ENCODE peak calls at places on chromosomes 1 and 21, in six cellular contexts. L, I, A, B, Y and Z are unnamed samples.

GRCh38 chr21:39281853-39282252 is 31.6 kb downstream of the BRWD1 start:
- DNase-seq in A (no peak), B (no peak), L (no peak), I (no peak), Y (no peak), Z (no peak)

GRCh38 chr1:152996633-152997385 is 4.7 kb upstream of the SPRR3 start:
- DNase-seq in B (no peak), I (no peak), Y (peak), L (no peak), A (no peak), Z (no peak)

GRCh38 chr1:966135-966602 is at the start of gene PLEKHN1:
- DNase-seq in L (no peak), I (peak), Y (no peak), B (peak), A (no peak), Z (peak)

GRCh38 chr1:26297057-26297790 is 9.2 kb downstream of the UBXN11 start:
- DNase-seq in Y (no peak), I (no peak), L (no peak), B (no peak), A (no peak), Z (no peak)

GRCh38 chr21:41170442-41170841 is 2.5 kb downstream of the BACE2 start:
- DNase-seq in L (no peak), Y (peak), B (peak), I (peak), A (peak), Z (peak)

GRCh38 chr1:241391926-241392710 is 35.1 kb upstream of the RGS7 start:
- DNase-seq in L (no peak), Y (no peak), I (no peak), B (peak), A (no peak), Z (no peak)

GRCh38 chr1:211830330-211831142 is at the start of gene LPGAT1:
- DNase-seq in L (peak), B (peak), A (peak), I (peak), Y (peak), Z (peak)

GRCh38 chr21:38306407-38306806 is 49.6 kb downstream of the KCNJ15 start:
- DNase-seq in I (no peak), Y (no peak), L (no peak), A (no peak), B (peak), Z (peak)

GRCh38 chr1:16048573-16049189 is 5.1 kb downstream of the CLCNKB start:
- DNase-seq in B (no peak), L (no peak), I (no peak), Y (peak), A (peak), Z (peak)

GRCh38 chr1:3858231-3858981 is 1.1 kb downstream of the DFFB start:
- DNase-seq in A (peak), Y (peak), I (no peak), B (peak), L (no peak), Z (peak)

GRCh38 chr1:178341218-178341956 is 155.4 kb downstream of the CLEC20A start:
- DNase-seq in I (no peak), L (peak), Y (peak), A (peak), B (peak), Z (peak)

GRCh38 chr1:910311-910880 is 13.3 kb upstream of the SAMD11 start:
- DNase-seq in A (peak), L (no peak), B (no peak), I (no peak), Y (peak), Z (peak)

GRCh38 chr1:157653494-157653873 is 47.1 kb downstream of the FCRL3 start:
- DNase-seq in I (no peak), Y (no peak), B (no peak), A (no peak), L (no peak), Z (no peak)

GRCh38 chr1:16677552-16678423 is 11.0 kb upstream of the RNU1-3 start:
- DNase-seq in B (peak), I (peak), L (peak), Y (peak), A (peak), Z (peak)

GRCh38 chr1:171468120-171468790 is 17.1 kb upstream of the PRRC2C start:
- DNase-seq in A (no peak), B (peak), L (peak), Y (no peak), I (no peak), Z (peak)

GRCh38 chr1:25620211-25620610 is 3.6 kb downstream of the MAN1C1 start:
- DNase-seq in A (no peak), I (peak), B (no peak), Y (no peak), L (no peak), Z (no peak)

GRCh38 chr1:233613252-233614172 is at the start of gene KCNK1:
- DNase-seq in B (peak), Y (peak), A (peak), L (peak), I (no peak), Z (peak)

GRCh38 chr1:168643152-168643551 is 66.7 kb downstream of the XCL1 start:
- DNase-seq in A (no peak), L (no peak), B (no peak), I (no peak), Y (no peak), Z (peak)

GRCh38 chr1:191707288-191707687 is 451.0 kb upstream of the RGS18 start:
- DNase-seq in B (peak), L (no peak), Y (no peak), I (no peak), A (no peak), Z (no peak)

GRCh38 chr1:180265201-180265600 is 35.1 kb downstream of the LHX4 start:
- DNase-seq in L (no peak), Y (no peak), I (no peak), A (no peak), B (no peak), Z (no peak)

GRCh38 chr1:37723390-37724078 is 31.2 kb downstream of the CDCA8 start:
- DNase-seq in Y (no peak), B (no peak), L (no peak), I (no peak), A (no peak), Z (peak)

GRCh38 chr1:18653375-18653774 is 22.7 kb downstream of the PAX7 start:
- DNase-seq in A (no peak), L (no peak), B (no peak), I (no peak), Y (no peak), Z (no peak)

GRCh38 chr1:22105611-22106207 is 37.2 kb downstream of the WNT4 start:
- DNase-seq in Y (peak), L (peak), B (peak), A (peak), I (peak), Z (peak)

GRCh38 chr1:173717238-173717637 is 2.5 kb downstream of the KLHL20 start:
- DNase-seq in L (no peak), A (no peak), I (no peak), Y (no peak), B (no peak), Z (peak)

GRCh38 chr1:210770396-210770984 is 363.5 kb downstream of the KCNH1 start:
- DNase-seq in B (no peak), L (no peak), I (no peak), Y (no peak), A (no peak), Z (no peak)

GRCh38 chr1:192506741-192507155 is 68.8 kb upstream of the RGS1 start:
- DNase-seq in Y (peak), L (peak), I (peak), A (peak), B (peak), Z (peak)

GRCh38 chr21:32411366-32412161 is 942 bp upstream of the EVA1C start:
- DNase-seq in Y (peak), I (no peak), L (no peak), A (peak), B (peak), Z (peak)

GRCh38 chr1:230105754-230106625 is 39.0 kb downstream of the GALNT2 start:
- DNase-seq in A (no peak), I (peak), L (peak), B (peak), Y (no peak), Z (peak)

GRCh38 chr1:12380316-12381249 is 150.8 kb downstream of the VPS13D start:
- DNase-seq in A (peak), L (no peak), B (peak), Y (no peak), I (no peak), Z (no peak)

GRCh38 chr1:222390181-222390580 is 157.7 kb downstream of the HHIPL2 start:
- DNase-seq in Y (no peak), A (no peak), L (no peak), B (no peak), I (no peak), Z (peak)

GRCh38 chr1:27570823-27571222 is 33.1 kb downstream of the AHDC1 start:
- DNase-seq in L (no peak), A (no peak), Y (peak), B (no peak), I (no peak), Z (no peak)

GRCh38 chr1:115411388-115412063 is 73.5 kb upstream of the NGF start:
- DNase-seq in I (no peak), L (peak), Y (no peak), B (peak), A (no peak), Z (peak)

GRCh38 chr1:66251521-66251920 is 282.4 kb upstream of the SGIP1 start:
- DNase-seq in I (peak), A (no peak), B (no peak), L (no peak), Y (peak), Z (no peak)

GRCh38 chr1:196608401-196609113 is at the start of gene KCNT2:
- DNase-seq in A (peak), B (no peak), I (no peak), Y (peak), L (no peak), Z (peak)

DNA sequence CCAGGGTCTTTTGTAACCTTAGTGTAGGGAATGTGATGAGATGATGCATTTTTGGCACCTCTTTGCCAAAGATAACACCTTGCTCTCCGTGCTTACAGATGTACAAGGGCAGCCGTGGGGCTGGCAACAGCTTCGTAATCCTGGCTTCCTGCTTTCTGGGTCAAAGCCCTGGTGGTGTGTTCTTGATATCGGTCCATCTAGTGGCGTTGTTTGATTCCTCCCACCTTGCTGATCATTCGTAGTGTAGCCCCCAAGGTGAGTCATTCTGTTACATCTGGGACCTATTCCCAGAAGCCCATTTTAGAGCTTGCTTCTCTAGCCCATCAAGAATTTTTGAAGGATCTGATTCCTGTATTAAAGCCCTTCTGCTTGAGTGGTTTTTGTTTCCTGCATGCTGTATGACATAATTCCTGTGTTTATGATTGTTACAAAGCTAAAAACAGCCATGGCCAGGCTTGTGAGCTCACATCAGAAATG is 7.0 kb upstream of the CCT8 start:
- DNase-seq in I (no peak), B (no peak), A (no peak), L (no peak), Y (no peak), Z (no peak)
- TF ChIP-seq EZH2phosphoT487 in I (no peak), B (no peak), A (no peak), L (no peak), Y (no peak), Z (no peak)

GRCh38 chr1:228162286-228163003 is 3.2 kb upstream of the IBA57 start:
- DNase-seq in B (peak), Y (no peak), A (no peak), L (no peak), I (no peak), Z (peak)
- H3K9ac ChIP-seq in B (no peak), Y (no peak), A (no peak), L (peak), I (no peak), Z (no peak)

GRCh38 chr1:39620659-39621165 is 18.7 kb downstream of the HEYL start:
- DNase-seq in I (no peak), A (no peak), L (no peak), Y (no peak), B (no peak), Z (no peak)

GRCh38 chr1:39622427-39622826 is 17.0 kb downstream of the HEYL start:
- DNase-seq in Y (no peak), A (no peak), I (no peak), L (no peak), B (no peak), Z (no peak)

GRCh38 chr1:39625009-39625408 is 14.4 kb downstream of the HEYL start:
- DNase-seq in I (no peak), L (no peak), Y (no peak), B (no peak), A (no peak), Z (no peak)

GRCh38 chr1:39625462-39626273 is 13.8 kb downstream of the HEYL start:
- DNase-seq in I (no peak), L (no peak), A (peak), B (no peak), Y (no peak), Z (peak)

DNA sequence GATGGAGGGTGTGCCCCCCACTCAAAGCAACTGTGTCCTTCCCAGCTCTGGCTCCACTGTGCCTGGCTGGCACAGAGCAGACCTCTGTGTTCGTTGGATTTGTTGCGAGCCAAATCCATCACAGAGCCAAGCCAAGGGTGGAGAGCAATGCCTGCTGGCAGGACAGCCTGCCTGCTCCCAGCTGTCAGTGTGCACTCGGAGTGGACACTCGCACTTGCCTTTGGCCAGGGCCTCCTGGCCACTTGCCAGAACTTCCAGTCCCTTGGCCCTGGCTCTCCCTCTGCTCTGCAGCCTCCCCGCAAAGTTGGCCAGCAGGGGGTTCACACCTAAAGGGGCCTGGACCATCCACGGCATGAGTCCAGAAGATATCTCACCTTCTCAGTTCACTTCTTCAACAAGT is 16.4 kb downstream of the HEYL start:
- DNase-seq in A (peak), B (no peak), Y (no peak), L (no peak), I (no peak), Z (no peak)
- TF ChIP-seq EZH2phosphoT487 in A (no peak), B (no peak), Y (no peak), L (no peak), I (no peak), Z (no peak)

DNA sequence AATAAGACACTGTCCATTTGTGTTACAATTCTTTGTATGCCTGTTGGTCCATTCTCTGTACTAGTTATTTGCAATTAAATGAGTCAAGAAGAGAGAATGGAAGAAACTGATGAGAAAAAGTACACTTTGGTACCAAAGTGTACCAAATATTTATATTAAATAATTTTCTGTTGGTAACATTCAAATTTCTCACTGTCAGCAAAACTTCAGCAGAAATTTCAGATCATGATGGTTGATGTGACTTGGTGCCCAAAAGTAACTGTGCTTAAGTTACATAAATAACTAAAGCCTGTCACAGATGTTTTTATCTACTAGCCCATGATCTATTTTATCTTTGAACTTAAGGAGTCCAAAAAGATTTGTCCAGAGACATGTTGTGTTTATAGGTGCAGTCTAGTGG is 274.4 kb upstream of the CXADR start:
- DNase-seq in L (no peak), I (no peak), Y (no peak), A (no peak), B (no peak), Z (no peak)
- H3K9ac ChIP-seq in L (no peak), I (no peak), Y (no peak), A (no peak), B (no peak), Z (no peak)

GRCh38 chr21:45390121-45390751 is 14.7 kb upstream of the COL18A1 start:
- DNase-seq in L (no peak), B (no peak), A (no peak), I (no peak), Y (no peak), Z (no peak)
- TF ChIP-seq EZH2phosphoT487 in L (no peak), B (no peak), A (no peak), I (no peak), Y (no peak), Z (no peak)

GRCh38 chr1:154182342-154183044 is 9.4 kb downstream of the TPM3 start:
- DNase-seq in B (peak), A (peak), L (peak), I (peak), Y (peak), Z (peak)

GRCh38 chr1:154183045-154183968 is 8.6 kb downstream of the TPM3 start:
- DNase-seq in B (peak), I (peak), L (peak), A (peak), Y (peak), Z (peak)

GRCh38 chr1:154179951-154180687 is 11.8 kb downstream of the TPM3 start:
- DNase-seq in Y (peak), I (peak), L (no peak), A (no peak), B (no peak), Z (no peak)

GRCh38 chr1:154178856-154179811 is 12.8 kb downstream of the TPM3 start:
- DNase-seq in B (no peak), A (no peak), I (no peak), Y (peak), L (no peak), Z (no peak)

DNA sequence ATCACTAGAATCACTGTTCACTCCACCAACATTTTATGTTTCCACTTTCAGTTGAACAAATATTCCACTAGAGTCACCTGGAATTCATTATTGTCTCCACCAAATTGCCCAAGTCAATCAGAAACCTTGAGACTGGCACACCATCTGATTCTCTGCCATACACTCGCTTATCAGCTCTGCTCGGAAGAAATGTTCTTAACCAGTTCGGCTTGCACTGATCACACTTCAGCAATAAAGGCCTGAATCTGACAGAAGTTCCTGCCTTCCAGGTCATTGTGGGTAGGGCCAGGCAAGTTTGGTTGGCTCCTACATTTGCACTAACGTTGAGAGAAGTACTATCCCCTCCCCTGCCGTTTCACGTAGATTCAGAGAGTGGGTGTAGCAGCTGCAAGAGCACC is 10.0 kb downstream of the TPM3 start:
- DNase-seq in A (no peak), I (no peak), B (no peak), Y (no peak), L (no peak), Z (no peak)
- H3K9ac ChIP-seq in A (peak), I (peak), B (peak), Y (peak), L (peak), Z (peak)

GRCh38 chr1:78145105-78145580 is 99.4 kb downstream of the GIPC2 start:
- DNase-seq in Y (peak), L (peak), B (peak), I (peak), A (peak), Z (peak)
- TF ChIP-seq EZH2phosphoT487 in Y (no peak), L (no peak), B (no peak), I (no peak), A (no peak), Z (no peak)

DNA sequence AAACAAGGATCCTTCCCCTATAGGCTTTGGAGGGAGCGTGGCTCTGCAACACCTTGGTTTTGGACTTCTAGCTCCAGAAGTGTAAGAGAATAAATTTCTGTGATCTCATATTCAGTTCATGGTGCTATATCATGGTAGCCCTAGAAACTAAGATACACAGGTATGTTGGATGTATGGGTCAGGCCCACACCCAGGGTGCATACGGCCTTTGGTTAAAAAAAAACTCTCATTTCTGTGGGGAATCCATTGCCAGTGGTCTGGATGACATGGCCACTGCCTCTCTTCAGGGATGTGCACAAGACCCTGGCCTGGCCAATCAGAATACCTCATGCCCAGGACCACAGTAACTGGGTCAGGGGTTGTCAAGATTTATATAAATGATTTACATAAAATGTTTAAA is 56.8 kb upstream of the CD34 start:
- DNase-seq in B (no peak), I (no peak), L (no peak), Y (no peak), A (no peak), Z (no peak)
- H3K9ac ChIP-seq in B (no peak), I (no peak), L (no peak), Y (no peak), A (no peak), Z (no peak)

DNA sequence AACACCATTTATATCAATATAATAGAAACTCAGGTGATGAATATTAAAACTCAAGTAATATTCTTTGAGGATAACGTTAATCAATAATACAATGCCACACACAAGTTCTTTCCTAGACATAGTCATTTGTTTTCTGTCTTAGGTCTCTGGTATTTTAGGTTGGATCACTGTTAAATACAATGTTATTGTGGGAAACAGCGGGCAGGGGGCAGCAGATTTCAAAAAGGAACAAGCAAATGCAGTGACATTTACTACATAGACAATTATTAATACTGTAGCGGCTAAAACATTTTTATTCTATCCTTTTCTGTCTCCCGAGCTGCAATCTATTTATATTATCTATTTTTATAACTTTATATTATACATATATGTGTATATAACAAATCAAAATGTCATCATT is 186.4 kb upstream of the ZNHIT6 start:
- DNase-seq in L (peak), A (peak), I (peak), Y (peak), B (peak), Z (peak)
- TF ChIP-seq EZH2phosphoT487 in L (no peak), A (no peak), I (no peak), Y (no peak), B (no peak), Z (no peak)